ENCODE peak calls at places on chromosomes 13 and 19, in ten cellular contexts. F is HCT116, Q is HepG2, E is adrenal gland, B is breast epithelium, G is A549, Z is IMR-90, O is spleen, L is uterus, C is heart left ventricle. I is an unnamed sample.

GRCh38 chr19:17669419-17669818 is 18.7 kb downstream of the UNC13A start:
- DNase-seq in Z (no peak), B (no peak), L (no peak), O (no peak), Q (no peak), E (no peak), C (no peak), G (no peak), F (no peak), I (no peak)

GRCh38 chr19:35555301-35556005 is 8.0 kb downstream of the ATP4A start:
- DNase-seq in C (no peak), E (peak; percentile 30), G (peak; percentile 86), F (peak; percentile 40), Z (peak; percentile 35), O (peak; percentile 56), L (no peak), B (no peak), Q (peak; percentile 56), I (no peak)

GRCh38 chr19:17035842-17036424 is 9.3 kb upstream of the CPAMD8 start:
- DNase-seq in Z (no peak), E (peak; percentile 48), G (peak; percentile 19), Q (no peak), F (no peak), O (no peak), B (no peak), L (no peak), C (no peak), I (no peak)

GRCh38 chr13:50378513-50378970 is 363.3 kb downstream of the KCNRG start:
- DNase-seq in Z (no peak), G (no peak), B (no peak), L (no peak), Q (no peak), C (no peak), O (no peak), E (no peak), F (no peak), I (no peak)

GRCh38 chr13:110187501-110188161 is 119.3 kb downstream of the COL4A1 start:
- DNase-seq in Z (peak; percentile 78), C (no peak), F (no peak), Q (no peak), G (no peak), B (no peak), L (no peak), E (peak; percentile 82), O (no peak), I (peak; percentile 61)

GRCh38 chr13:110445183-110445582 is 116.3 kb downstream of the RAB20 start:
- DNase-seq in Z (peak; percentile 77), L (no peak), B (no peak), Q (no peak), G (no peak), C (no peak), O (no peak), E (no peak), F (no peak), I (no peak)

GRCh38 chr13:76719955-76720354 is 166.2 kb downstream of the KCTD12 start:
- DNase-seq in Z (no peak), L (no peak), E (no peak), F (no peak), C (no peak), O (no peak), Q (no peak), G (no peak), B (no peak), I (no peak)

GRCh38 chr19:3387645-3388589 is 21.5 kb downstream of the NFIC start:
- DNase-seq in G (peak; percentile 68), Z (peak; percentile 39), F (no peak), Q (no peak), O (peak; percentile 87), E (peak; percentile 93), C (peak; percentile 89), B (peak; percentile 86), L (peak; percentile 77), I (peak; percentile 96)

GRCh38 chr13:90233933-90234672 is 1113.4 kb upstream of the MIR17HG start:
- DNase-seq in O (no peak), Q (no peak), C (no peak), L (no peak), E (no peak), F (no peak), B (no peak), Z (no peak), G (no peak), I (no peak)

GRCh38 chr13:29105779-29106178 is 285.6 kb downstream of the MTUS2 start:
- DNase-seq in F (no peak), C (no peak), Z (no peak), E (no peak), O (no peak), B (no peak), L (no peak), G (peak; percentile 4), Q (no peak), I (no peak)

GRCh38 chr13:78689011-78689410 is 30.1 kb upstream of the OBI1 start:
- DNase-seq in B (no peak), C (no peak), Z (no peak), Q (peak; percentile 12), G (no peak), O (no peak), L (no peak), E (no peak), F (no peak), I (no peak)

GRCh38 chr19:5932146-5932545 is 18.1 kb downstream of the CAPS start:
- DNase-seq in Q (no peak), F (no peak), C (no peak), G (no peak), B (no peak), Z (no peak), O (no peak), E (no peak), L (no peak), I (no peak)

GRCh38 chr19:40090256-40091204 is at the start of gene ZNF780A:
- DNase-seq in Z (peak; percentile 47), G (peak; percentile 89), F (peak; percentile 48), O (peak; percentile 94), Q (peak; percentile 82), B (peak; percentile 31), L (peak; percentile 59), C (peak; percentile 89), E (peak; percentile 79), I (peak; percentile 86)
- TF ChIP-seq POLR2A in Z (peak; percentile 43), G (peak; percentile 94), F (no peak), O (no peak), Q (peak; percentile 54), B (no peak), L (peak; percentile 32), C (no peak), E (peak; percentile 6), I (peak; percentile 74)

DNA sequence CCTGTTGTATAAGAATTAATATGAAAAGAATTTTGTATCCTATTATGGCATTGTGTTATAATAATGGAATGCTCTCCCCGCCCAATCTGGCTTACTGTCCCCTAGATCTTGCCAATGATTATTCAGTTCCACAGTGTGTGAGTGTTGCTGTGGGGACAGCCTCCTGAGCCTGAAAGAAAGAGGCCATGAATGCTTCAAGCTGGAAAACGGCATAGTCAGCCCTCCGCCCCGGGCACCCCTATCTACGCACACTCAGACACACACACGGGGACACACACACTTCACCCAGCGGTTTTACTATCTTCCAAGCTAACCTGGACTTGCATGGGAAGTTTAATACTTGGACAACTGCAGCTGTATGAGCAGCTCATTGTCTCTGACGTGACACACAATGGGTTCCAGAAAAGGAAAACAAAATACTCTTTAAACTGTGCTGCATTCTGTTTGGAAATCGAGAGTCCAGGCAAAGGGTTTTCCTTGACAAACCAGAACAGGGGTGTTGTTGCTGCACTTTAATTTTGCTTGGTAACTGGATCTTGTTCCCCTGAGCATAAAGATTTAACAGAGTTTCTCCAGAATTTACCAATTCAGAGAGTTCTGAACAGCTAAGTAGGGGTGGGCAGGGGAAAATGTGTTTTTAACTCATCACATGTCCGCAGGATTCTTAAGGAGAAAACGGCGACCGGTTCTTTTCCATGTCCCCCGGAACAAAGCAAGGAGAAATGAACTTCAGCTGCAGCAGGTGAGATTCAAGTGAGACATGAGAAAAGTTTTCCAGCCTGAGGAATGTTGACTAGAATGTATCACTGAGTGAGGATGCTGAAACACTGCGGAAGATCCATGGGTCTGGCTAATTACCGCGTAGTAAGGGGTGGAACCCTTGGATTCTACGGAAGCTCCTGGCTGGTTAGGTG is 472.9 kb downstream of the FOXO1 start:
- DNase-seq in L (peak; percentile 58), O (no peak), G (no peak), Q (no peak), E (no peak), Z (no peak), B (peak; percentile 80), C (no peak), F (no peak), I (no peak)
- H3K27ac ChIP-seq in L (peak overlapping the region; percentile 83), O (peak overlapping the region; percentile 63), G (no peak overlapping the region), Q (no peak overlapping the region), E (no peak overlapping the region), Z (no peak overlapping the region), B (peak overlapping the region; percentile 90), C (peak overlapping the region; percentile 77), F (no peak overlapping the region), I (peak overlapping the region; percentile 10)

DNA sequence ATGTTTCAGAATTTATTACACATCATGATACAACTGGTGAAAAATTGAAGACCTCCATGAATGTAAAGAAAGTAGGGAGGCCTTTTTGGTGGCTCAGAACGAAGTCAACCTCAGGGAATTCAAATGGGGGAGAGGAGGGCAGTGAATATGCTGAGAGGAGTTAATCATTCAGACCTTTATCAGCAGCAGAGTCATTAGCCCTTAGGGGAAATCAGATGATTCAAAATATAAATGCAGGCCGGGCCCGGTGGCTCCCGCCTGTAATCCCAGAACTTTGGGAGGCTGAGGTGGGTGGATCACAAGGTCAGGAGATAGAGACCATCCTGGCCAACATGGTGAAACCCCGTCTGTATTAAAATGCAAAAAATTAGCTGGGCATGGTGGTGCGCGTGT is 80.4 kb upstream of the ZNF420 start:
- DNase-seq in O (no peak), C (no peak), B (no peak), Q (no peak), G (no peak), L (no peak), Z (no peak), E (no peak), F (no peak), I (no peak)
- TF ChIP-seq CTCF in O (no peak), C (no peak), B (no peak), Q (no peak), G (no peak), L (no peak), Z (no peak), E (no peak), F (no peak), I (no peak)

GRCh38 chr19:19405919-19406877 is 723 bp downstream of the GATAD2A start:
- DNase-seq in E (peak; percentile 54), Q (no peak), O (peak; percentile 92), C (peak; percentile 75), Z (peak; percentile 60), G (peak; percentile 30), L (peak; percentile 43), B (no peak), F (no peak), I (peak; percentile 64)

GRCh38 chr19:19404879-19405860 is at the start of gene GATAD2A:
- DNase-seq in O (peak; percentile 98), B (peak; percentile 89), F (peak; percentile 78), G (peak; percentile 87), L (peak; percentile 92), C (peak; percentile 98), E (peak; percentile 94), Q (peak; percentile 75), Z (peak; percentile 89), I (peak; percentile 96)

GRCh38 chr19:19409235-19410030 is 4.0 kb downstream of the GATAD2A start:
- DNase-seq in B (no peak), F (no peak), O (peak; percentile 9), L (no peak), Z (no peak), E (no peak), G (no peak), Q (no peak), C (no peak), I (no peak)

GRCh38 chr19:19407640-19407933 is 2.1 kb downstream of the GATAD2A start:
- DNase-seq in C (no peak), B (no peak), L (no peak), E (no peak), O (no peak), G (no peak), Q (no peak), Z (no peak), F (no peak), I (no peak)

GRCh38 chr19:19406878-19407639 is 1.6 kb downstream of the GATAD2A start:
- DNase-seq in E (peak; percentile 50), F (no peak), L (no peak), O (peak; percentile 85), G (peak; percentile 53), C (no peak), B (peak; percentile 45), Z (peak; percentile 45), Q (peak; percentile 42), I (peak; percentile 58)
- TF ChIP-seq POLR2A in E (no peak), F (no peak), L (no peak), O (no peak), G (no peak), C (no peak), B (no peak), Z (peak; percentile 65), Q (no peak), I (peak; percentile 36)

I was measured in body of pancreas.